ENCODE peak calls at places on chromosomes 3 and 15, in five cellular contexts. Y is IMR-90, O is HepG2, Z is esophagus squamous epithelium, S is breast epithelium. X is an unnamed sample.
A peak's percentile ranks its signal among the peaks of the same experiment; 100 is the strongest.

GRCh38 chr3:188948658-188949400 is 222.9 kb upstream of the TPRG1 start:
- DNase-seq in Y (peak; percentile 96), O (peak; percentile 48), Z (no peak), S (no peak), X (no peak)

GRCh38 chr3:89332311-89333159 is 225.1 kb downstream of the EPHA3 start:
- DNase-seq in Y (no peak), O (no peak), Z (no peak), S (no peak), X (no peak)

GRCh38 chr3:77446084-77446483 is 406.2 kb downstream of the ROBO2 start:
- DNase-seq in Y (no peak), O (no peak), Z (no peak), S (no peak), X (no peak)

GRCh38 chr3:123792473-123793201 is 91.5 kb downstream of the MYLK start:
- DNase-seq in Y (peak; percentile 48), O (no peak), Z (no peak), S (no peak), X (no peak)

GRCh38 chr3:119181765-119182164 is 8.4 kb downstream of the UPK1B start:
- DNase-seq in Y (no peak), O (no peak), Z (no peak), S (no peak), X (no peak)

GRCh38 chr15:63057454-63058335 is 15.1 kb downstream of the TPM1 start:
- DNase-seq in Y (peak; percentile 60), O (no peak), Z (no peak), S (no peak), X (no peak)

GRCh38 chr3:155292133-155292532 is 1.4 kb downstream of the STRIT1 start:
- DNase-seq in Y (peak; percentile 40), O (peak; percentile 60), Z (no peak), S (no peak), X (no peak)

GRCh38 chr3:25621087-25621486 is 43.6 kb downstream of the TOP2B start:
- DNase-seq in Y (no peak), O (no peak), Z (no peak), S (no peak), X (no peak)

GRCh38 chr3:171351676-171352075 is 108.5 kb downstream of the TNIK start:
- DNase-seq in Y (peak; percentile 92), O (no peak), Z (no peak), S (no peak), X (no peak)

GRCh38 chr15:51861557-51862350 is 32.3 kb downstream of the TMOD3 start:
- DNase-seq in Y (no peak), O (no peak), Z (no peak), S (no peak), X (no peak)

GRCh38 chr15:85788796-85789495 is 5.8 kb downstream of the KLHL25 start:
- DNase-seq in Y (no peak), O (no peak), Z (no peak), S (no peak), X (no peak)

GRCh38 chr3:161295325-161295724 is 74.2 kb downstream of the NMD3 start:
- DNase-seq in Y (no peak), O (peak; percentile 8), Z (no peak), S (no peak), X (no peak)

GRCh38 chr3:126014252-126014651 is 45.3 kb downstream of the ROPN1B start:
- DNase-seq in Y (peak; percentile 54), O (no peak), Z (no peak), S (no peak), X (peak; percentile 35)

GRCh38 chr3:125644036-125645025 is 49.0 kb upstream of the OSBPL11 start:
- DNase-seq in Y (peak; percentile 8), O (peak; percentile 85), Z (no peak), S (no peak), X (no peak)

GRCh38 chr3:109835958-109836357 is 498.6 kb upstream of the DPPA4 start:
- DNase-seq in Y (no peak), O (no peak), Z (no peak), S (no peak), X (no peak)

GRCh38 chr15:73908030-73908821 is 18.0 kb upstream of the LOXL1 start:
- DNase-seq in Y (peak; percentile 64), O (peak; percentile 42), Z (peak; percentile 5), S (peak; percentile 77), X (no peak)

GRCh38 chr3:21795152-21795837 is 44.3 kb upstream of the ZNF385D start:
- DNase-seq in Y (no peak), O (no peak), Z (no peak), S (no peak), X (no peak)

GRCh38 chr3:118472586-118472985 is 562.1 kb downstream of the IGSF11 start:
- DNase-seq in Y (no peak), O (no peak), Z (no peak), S (no peak), X (no peak)

GRCh38 chr15:67945951-67946700 is 106.3 kb upstream of the RNU6-1 start:
- DNase-seq in Y (peak; percentile 44), O (peak; percentile 98), Z (no peak), S (no peak), X (no peak)

GRCh38 chr3:189419683-189420082 is 211.5 kb upstream of the TP63 start:
- DNase-seq in Y (no peak), O (no peak), Z (no peak), S (no peak), X (no peak)

GRCh38 chr15:58465866-58466517 is 34.2 kb downstream of the LIPC start:
- DNase-seq in Y (peak; percentile 52), O (no peak), Z (no peak), S (no peak), X (no peak)

GRCh38 chr15:99427668-99428361 is 138.0 kb upstream of the MEF2A start:
- DNase-seq in Y (no peak), O (no peak), Z (no peak), S (peak; percentile 30), X (peak; percentile 46)

GRCh38 chr15:26280281-26280680 is 417.2 kb upstream of the ATP10A start:
- DNase-seq in Y (no peak), O (no peak), Z (no peak), S (no peak), X (no peak)

GRCh38 chr3:39879581-39879980 is 70.2 kb downstream of the MYRIP start:
- DNase-seq in Y (no peak), O (no peak), Z (no peak), S (no peak), X (no peak)

GRCh38 chr3:177928156-177928555 is 608.1 kb upstream of the KCNMB2 start:
- DNase-seq in Y (peak; percentile 51), O (no peak), Z (no peak), S (no peak), X (no peak)

GRCh38 chr3:47000922-47001730 is 21.7 kb downstream of the NBEAL2 start:
- DNase-seq in Y (no peak), O (no peak), Z (no peak), S (no peak), X (no peak)

GRCh38 chr15:48447657-48448056 is 116.4 kb downstream of the DUT start:
- DNase-seq in Y (peak; percentile 82), O (no peak), Z (no peak), S (no peak), X (no peak)

GRCh38 chr3:169104541-169104940 is 559.0 kb downstream of the MECOM start:
- DNase-seq in Y (peak; percentile 75), O (no peak), Z (no peak), S (no peak), X (no peak)

DNA sequence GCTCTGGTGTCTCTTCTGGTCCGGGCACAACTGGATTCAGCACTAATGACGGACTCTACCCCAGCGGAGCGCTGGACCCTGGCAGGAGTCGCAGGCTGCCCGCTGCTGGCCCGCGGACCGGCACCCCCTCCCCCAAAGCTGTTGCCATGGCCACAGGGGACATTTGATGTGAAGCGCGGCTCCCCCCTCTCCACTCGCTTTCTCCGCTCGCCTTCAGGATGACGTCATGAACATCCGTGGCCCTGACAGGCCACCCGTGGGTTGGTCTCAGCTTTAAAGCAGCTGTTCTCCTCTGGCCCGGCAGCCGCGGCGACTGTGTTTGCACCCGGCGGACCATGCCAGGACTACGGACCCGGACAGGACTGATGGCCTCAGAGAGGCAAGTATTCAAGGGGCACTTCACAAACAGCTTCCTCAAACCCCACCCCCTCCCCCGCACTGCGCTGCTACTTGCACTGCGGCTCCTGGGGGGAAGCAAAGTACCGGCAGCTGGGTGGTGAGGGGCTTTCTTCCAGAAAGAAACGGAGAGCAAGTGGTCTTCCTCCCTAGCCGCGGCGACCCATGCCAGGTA is 16.7 kb upstream of the AEN start:
- DNase-seq in Y (no peak), O (no peak), Z (no peak), S (no peak), X (no peak)
- H3K27me3 ChIP-seq in Y (peaks cover 53% of the 10 kb centered on the region), O (peaks cover 35% of the 10 kb centered on the region), Z (peaks cover 77% of the 10 kb centered on the region), S (peaks cover 6% of the 10 kb centered on the region), X (peaks cover 70% of the 10 kb centered on the region)

GRCh38 chr3:187709155-187709554 is 6.8 kb upstream of the RTP2 start:
- DNase-seq in Y (no peak), O (peak; percentile 15), Z (no peak), S (no peak), X (no peak)
- TF ChIP-seq CTCF in Y (peak; percentile 11), O (peak; percentile 10), Z (no peak), S (no peak), X (no peak)

GRCh38 chr3:134311693-134312071 is 61.0 kb upstream of the RYK start:
- DNase-seq in Y (no peak), O (no peak), Z (no peak), S (no peak), X (no peak)

GRCh38 chr3:134312072-134312872 is 61.6 kb upstream of the RYK start:
- DNase-seq in Y (no peak), O (no peak), Z (no peak), S (no peak), X (peak; percentile 77)

GRCh38 chr3:134314588-134315285 is 59.5 kb downstream of the AMOTL2 start:
- DNase-seq in Y (no peak), O (no peak), Z (no peak), S (no peak), X (peak; percentile 57)

GRCh38 chr3:134313839-134314587 is 60.2 kb downstream of the AMOTL2 start:
- DNase-seq in Y (no peak), O (peak; percentile 27), Z (no peak), S (no peak), X (peak; percentile 39)

GRCh38 chr3:134312873-134313838 is 61.1 kb downstream of the AMOTL2 start:
- DNase-seq in Y (peak; percentile 76), O (peak; percentile 62), Z (no peak), S (peak; percentile 70), X (peak; percentile 89)
- TF ChIP-seq POLR2A in Y (peak; percentile 69), O (peak; percentile 85), Z (peak; percentile 58), S (no peak), X (no peak)

GRCh38 chr15:88803920-88804247 is 648 bp downstream of the ACAN start:
- DNase-seq in Y (no peak), O (no peak), Z (no peak), S (no peak), X (no peak)
- H3K27me3 ChIP-seq in Y (peaks cover 42% of the 10 kb centered on the region), O (peaks cover 60% of the 10 kb centered on the region), Z (peaks cover 99% of the 10 kb centered on the region), S (no peaks in the 10 kb centered on the region), X (peaks cover 83% of the 10 kb centered on the region)